ENCODE peak calls at places on chromosomes 6 and 20, in ten cellular contexts. Y, U, V, D, A, J, H, G, Z and P are unnamed samples.

GRCh38 chr6:149480502-149481280 is 4.1 kb downstream of the ZC3H12D start:
- DNase-seq in Y (no peak), U (no peak), V (peak; percentile 49), D (no peak), A (no peak), J (no peak), H (no peak), G (peak; percentile 66), Z (peak; percentile 33), P (peak; percentile 59)

GRCh38 chr6:114344216-114344970 is 1.6 kb upstream of the HS3ST5 start:
- DNase-seq in Y (no peak), U (no peak), V (no peak), D (no peak), A (no peak), J (no peak), H (no peak), G (no peak), Z (no peak), P (no peak)

GRCh38 chr6:98841114-98841513 is 6.7 kb downstream of the POU3F2 start:
- DNase-seq in Y (no peak), U (no peak), V (no peak), D (no peak), A (no peak), J (no peak), H (no peak), G (no peak), Z (no peak), P (no peak)

GRCh38 chr6:28982476-28983266 is 22.4 kb downstream of the ZNF311 start:
- DNase-seq in Y (no peak), U (no peak), V (no peak), D (peak; percentile 47), A (peak; percentile 71), J (peak; percentile 68), H (peak; percentile 57), G (no peak), Z (no peak), P (no peak)

GRCh38 chr20:26167499-26167898 is 470.8 kb upstream of the ZNF337 start:
- DNase-seq in Y (no peak), U (no peak), V (no peak), D (no peak), A (no peak), J (peak; percentile 49), H (peak; percentile 18), G (no peak), Z (no peak), P (no peak)

GRCh38 chr20:52269327-52269726 is 77.7 kb upstream of the ZFP64 start:
- DNase-seq in Y (no peak), U (no peak), V (no peak), D (no peak), A (no peak), J (no peak), H (no peak), G (no peak), Z (no peak), P (no peak)

GRCh38 chr6:54427396-54427910 is 119.2 kb downstream of the TINAG start:
- DNase-seq in Y (no peak), U (no peak), V (no peak), D (no peak), A (no peak), J (no peak), H (peak; percentile 41), G (no peak), Z (no peak), P (no peak)

GRCh38 chr6:164753517-164753916 is 555.9 kb downstream of the C6orf118 start:
- DNase-seq in Y (no peak), U (no peak), V (no peak), D (no peak), A (peak; percentile 12), J (peak; percentile 92), H (no peak), G (no peak), Z (no peak), P (no peak)

GRCh38 chr6:138007014-138007472 is 100.2 kb downstream of the PERP start:
- DNase-seq in Y (no peak), U (peak; percentile 51), V (peak; percentile 40), D (no peak), A (peak; percentile 17), J (peak; percentile 71), H (peak; percentile 14), G (no peak), Z (peak; percentile 1), P (peak; percentile 32)

GRCh38 chr6:41200296-41200900 is 551 bp downstream of the TREML2 start:
- DNase-seq in Y (peak; percentile 77), U (peak; percentile 78), V (peak; percentile 58), D (peak; percentile 32), A (no peak), J (peak; percentile 80), H (no peak), G (peak; percentile 62), Z (peak; percentile 46), P (peak; percentile 73)

GRCh38 chr6:114096553-114097172 is 125.7 kb upstream of the HDAC2 start:
- DNase-seq in Y (no peak), U (no peak), V (no peak), D (no peak), A (no peak), J (no peak), H (no peak), G (no peak), Z (no peak), P (peak; percentile 49)

GRCh38 chr6:17584241-17584803 is 15.8 kb upstream of the FAM8A1 start:
- DNase-seq in Y (peak; percentile 29), U (no peak), V (no peak), D (peak; percentile 59), A (peak; percentile 76), J (peak; percentile 64), H (peak; percentile 73), G (no peak), Z (no peak), P (peak; percentile 62)

GRCh38 chr20:48295966-48296421 is 510.7 kb upstream of the SULF2 start:
- DNase-seq in Y (no peak), U (no peak), V (no peak), D (no peak), A (peak; percentile 62), J (no peak), H (peak; percentile 47), G (no peak), Z (no peak), P (no peak)

GRCh38 chr20:63398744-63399514 is 37.8 kb upstream of the CHRNA4 start:
- DNase-seq in Y (no peak), U (no peak), V (no peak), D (no peak), A (no peak), J (no peak), H (no peak), G (no peak), Z (no peak), P (no peak)

GRCh38 chr20:50052550-50052949 is 60.4 kb downstream of the UBE2V1 start:
- DNase-seq in Y (no peak), U (no peak), V (no peak), D (no peak), A (no peak), J (no peak), H (no peak), G (no peak), Z (no peak), P (no peak)

GRCh38 chr6:71248306-71248705 is 40.3 kb upstream of the OGFRL1 start:
- DNase-seq in Y (peak; percentile 36), U (no peak), V (no peak), D (peak; percentile 9), A (peak; percentile 71), J (peak; percentile 92), H (peak; percentile 90), G (peak; percentile 15), Z (no peak), P (peak; percentile 83)

GRCh38 chr20:4637081-4637797 is 84.5 kb upstream of the PRND start:
- DNase-seq in Y (no peak), U (no peak), V (no peak), D (no peak), A (no peak), J (peak; percentile 21), H (no peak), G (no peak), Z (no peak), P (no peak)

GRCh38 chr6:81613606-81614005 is 138.9 kb downstream of the TENT5A start:
- DNase-seq in Y (no peak), U (no peak), V (no peak), D (no peak), A (peak; percentile 53), J (peak; percentile 92), H (peak; percentile 46), G (no peak), Z (no peak), P (no peak)

GRCh38 chr6:152091201-152091600 is 283.7 kb downstream of the ESR1 start:
- DNase-seq in Y (no peak), U (no peak), V (no peak), D (no peak), A (no peak), J (no peak), H (no peak), G (no peak), Z (no peak), P (no peak)

GRCh38 chr6:111258615-111259088 is 171.3 kb downstream of the SLC16A10 start:
- DNase-seq in Y (no peak), U (no peak), V (no peak), D (no peak), A (no peak), J (no peak), H (no peak), G (no peak), Z (no peak), P (no peak)

GRCh38 chr6:6893701-6894100 is 214.1 kb upstream of the RREB1 start:
- DNase-seq in Y (no peak), U (no peak), V (no peak), D (no peak), A (no peak), J (no peak), H (no peak), G (no peak), Z (no peak), P (no peak)

GRCh38 chr6:44850367-44850766 is 462.9 kb downstream of the CDC5L start:
- DNase-seq in Y (no peak), U (no peak), V (no peak), D (no peak), A (no peak), J (no peak), H (no peak), G (no peak), Z (no peak), P (no peak)